ENCODE peak calls at places on chromosomes 12 and 14, in four cellular contexts. F is K562, W is HCT116, J is breast epithelium. N is an unnamed sample.

GRCh38 chr12:114697741-114698565 is 14.0 kb upstream of the TBX3 start:
- DNase-seq in F (no peak), W (no peak), J (no peak), N (no peak)

GRCh38 chr14:66056268-66056907 is 429.8 kb upstream of the CCDC196 start:
- DNase-seq in F (no peak), W (no peak), J (no peak), N (no peak)

GRCh38 chr14:77302926-77303325 is 17.8 kb downstream of the POMT2 start:
- DNase-seq in F (peak; percentile 25), W (peak; percentile 65), J (no peak), N (no peak)

GRCh38 chr12:100987552-100988277 is 193.1 kb downstream of the ANO4 start:
- DNase-seq in F (peak; percentile 18), W (peak; percentile 19), J (no peak), N (peak; percentile 34)

GRCh38 chr12:89476889-89477288 is 47.7 kb downstream of the GALNT4 start:
- DNase-seq in F (no peak), W (no peak), J (no peak), N (no peak)

GRCh38 chr12:93857279-93857894 is 180.2 kb downstream of the CRADD start:
- DNase-seq in F (no peak), W (no peak), J (no peak), N (no peak)

GRCh38 chr12:100127766-100128508 is 14.7 kb downstream of the BLTP3B start:
- DNase-seq in F (no peak), W (no peak), J (no peak), N (no peak)

GRCh38 chr14:96221109-96221650 is 16.5 kb downstream of the BDKRB2 start:
- DNase-seq in F (no peak), W (no peak), J (no peak), N (no peak)

GRCh38 chr14:90624228-90624627 is 192.0 kb downstream of the TTC7B start:
- DNase-seq in F (no peak), W (peak; percentile 42), J (no peak), N (no peak)

GRCh38 chr14:62763951-62764350 is 281.3 kb downstream of the KCNH5 start:
- DNase-seq in F (no peak), W (no peak), J (no peak), N (no peak)

GRCh38 chr14:56797569-56798446 is 12.5 kb downstream of the OTX2 start:
- DNase-seq in F (no peak), W (no peak), J (no peak), N (no peak)

GRCh38 chr12:53726946-53727309 is 324 bp downstream of the CALCOCO1 start:
- DNase-seq in F (peak; percentile 63), W (no peak), J (no peak), N (no peak)

GRCh38 chr12:52253391-52254179 is 20.5 kb downstream of the KRT7 start:
- DNase-seq in F (no peak), W (no peak), J (no peak), N (no peak)
- TF ChIP-seq POLR2AphosphoS5 in F (no peak), W (no peak), J (no peak), N (no peak)

DNA sequence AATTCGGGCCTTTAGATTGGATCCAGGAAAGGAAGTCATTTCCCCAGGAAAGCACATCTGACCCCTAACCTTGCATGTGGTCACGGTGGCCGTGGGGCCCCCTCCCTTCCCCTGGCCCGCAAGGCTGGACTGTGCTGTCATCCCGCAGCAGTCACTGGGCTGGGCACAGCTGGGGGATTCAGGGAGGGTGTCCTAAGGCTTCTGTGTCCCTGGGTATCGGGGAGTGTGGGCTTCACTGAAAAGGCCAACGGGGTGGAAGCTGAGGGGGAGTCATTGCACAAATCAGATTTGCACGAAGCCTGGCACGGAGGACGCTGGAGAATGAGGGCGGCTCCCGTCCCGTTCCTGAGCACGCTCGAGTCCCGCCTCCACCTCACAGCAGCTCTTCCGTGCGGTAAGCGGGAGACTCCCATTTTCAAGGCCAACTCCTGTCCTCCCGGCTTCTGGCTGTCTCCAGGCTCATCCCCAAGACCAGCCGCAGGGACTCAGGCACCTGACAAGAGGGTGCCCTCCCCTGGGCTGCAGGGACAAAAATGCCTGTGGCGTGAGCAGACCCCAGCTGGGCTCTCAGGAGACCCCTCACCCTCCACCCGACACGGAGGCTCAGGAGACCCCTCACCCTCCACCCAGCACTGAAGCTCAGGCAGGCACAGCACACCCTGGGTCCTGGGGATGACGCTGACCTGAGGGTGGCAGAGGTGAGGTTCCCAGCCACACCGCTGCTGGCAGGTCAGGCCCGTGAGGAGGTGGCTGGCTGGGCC is 9.5 kb downstream of the XRCC3 start:
- DNase-seq in F (no peak), W (no peak), J (no peak), N (no peak)
- TF ChIP-seq POLR2A in F (no peak), W (no peak), J (no peak), N (no peak)

GRCh38 chr12:95336387-95337067 is 118.9 kb downstream of the VEZT start:
- DNase-seq in F (no peak), W (peak; percentile 65), J (peak; percentile 75), N (no peak)
- TF ChIP-seq POLR2AphosphoS5 in F (no peak), W (no peak), J (peak; percentile 70), N (no peak)

DNA sequence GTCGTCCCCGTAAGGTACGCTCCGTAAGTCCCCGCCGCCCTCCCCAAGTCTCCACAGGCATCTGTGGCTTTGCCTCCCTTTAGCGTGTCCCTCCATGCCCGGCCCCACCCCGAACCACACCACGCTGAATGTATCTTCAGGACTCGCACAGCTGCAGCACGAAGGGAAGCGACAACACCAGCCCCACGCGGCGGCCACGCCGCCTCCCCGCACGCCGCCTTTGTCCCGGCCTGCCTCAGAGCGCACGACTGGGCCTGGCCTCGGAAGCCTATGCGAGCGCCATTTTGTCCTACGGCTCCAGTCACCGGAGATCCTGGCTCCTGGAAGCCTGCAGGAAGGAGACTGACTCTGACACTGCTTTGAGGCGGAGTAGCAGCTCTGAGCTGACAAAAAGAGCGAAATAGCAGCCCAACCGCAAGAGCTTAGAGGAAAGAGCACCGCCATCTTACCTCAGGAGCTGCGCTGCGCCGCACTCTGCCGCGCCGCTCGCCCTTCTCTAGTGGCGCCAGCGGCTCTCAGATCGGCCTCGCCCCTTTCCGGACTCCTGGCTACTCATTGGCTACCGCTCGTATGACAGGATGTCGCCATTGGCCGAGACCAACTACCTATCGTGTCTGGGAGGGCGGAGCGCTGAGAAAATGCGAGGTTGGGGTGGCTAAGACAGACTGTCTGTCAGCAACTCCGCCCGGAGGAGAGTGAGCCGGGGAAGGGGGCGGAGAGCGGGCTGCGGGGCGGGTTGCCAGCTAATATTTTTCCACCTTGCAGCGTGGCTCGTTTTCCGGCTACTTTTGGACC is at the start of gene KANSL2:
- DNase-seq in F (peak; percentile 95), W (peak; percentile 95), J (peak; percentile 99), N (peak; percentile 93)
- TF ChIP-seq POLR2A in F (peak; percentile 99), W (peak; percentile 93), J (peak; percentile 97), N (peak; percentile 99)

DNA sequence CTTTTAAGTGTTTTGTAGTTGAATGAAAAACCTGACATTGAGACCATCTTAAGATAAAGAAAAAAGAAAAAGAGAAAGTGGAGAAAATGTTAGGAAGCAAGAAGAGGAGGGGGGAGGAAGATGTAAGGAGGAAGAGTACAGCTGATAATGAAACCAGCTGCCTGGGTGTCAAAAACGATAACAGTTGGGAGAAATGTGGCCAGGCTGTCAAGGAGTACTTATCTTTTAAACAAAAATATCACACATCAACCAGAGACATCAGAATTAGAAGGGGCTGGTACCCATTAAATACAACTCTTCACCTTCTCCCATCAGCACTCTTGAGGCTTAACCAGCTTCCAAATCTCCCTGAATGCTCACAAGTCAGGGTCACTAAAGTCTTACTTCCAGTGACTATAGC is 4.5 kb downstream of the SLC11A2 start:
- DNase-seq in F (peak; percentile 66), W (no peak), J (no peak), N (no peak)
- TF ChIP-seq POLR2AphosphoS5 in F (peak; percentile 86), W (no peak), J (no peak), N (no peak)

GRCh38 chr12:6233121-6233971 is 33.1 kb downstream of the CD9 start:
- DNase-seq in F (no peak), W (no peak), J (no peak), N (no peak)
- TF ChIP-seq POLR2A in F (no peak), W (no peak), J (no peak), N (no peak)

N was measured in GM12892.